ENCODE peak calls at places on chromosomes 11 and 22, in nine cellular contexts. One of them, this sample, is unnamed.

GRCh38 chr11:119483341-119483880 is 60.4 kb upstream of the THY1 start:
- DNase-seq in left ventricle myocardium superior: no peak
- DNase-seq in RWPE1: no peak
- DNase-seq in KBM-7: no peak
- DNase-seq in astrocyte of the spinal cord: no peak
- DNase-seq in mucosa of gallbladder: no peak
- DNase-seq in stromal cell of bone marrow: no peak
- DNase-seq in left cardiac atrium: no peak
- DNase-seq in nucleus accumbens: no peak
- DNase-seq in this sample: no peak

GRCh38 chr22:35045451-35045850 is 20.5 kb upstream of the ISX start:
- DNase-seq in mucosa of gallbladder: no peak
- DNase-seq in astrocyte of the spinal cord: no peak
- DNase-seq in nucleus accumbens: no peak
- DNase-seq in stromal cell of bone marrow: no peak
- DNase-seq in left ventricle myocardium superior: no peak
- DNase-seq in RWPE1: no peak
- DNase-seq in KBM-7: no peak
- DNase-seq in left cardiac atrium: no peak
- DNase-seq in this sample: no peak

GRCh38 chr11:134587345-134587744 is 175.3 kb upstream of the B3GAT1 start:
- DNase-seq in stromal cell of bone marrow: no peak
- DNase-seq in left ventricle myocardium superior: no peak
- DNase-seq in KBM-7: no peak
- DNase-seq in astrocyte of the spinal cord: no peak
- DNase-seq in RWPE1: no peak
- DNase-seq in left cardiac atrium: no peak
- DNase-seq in nucleus accumbens: no peak
- DNase-seq in mucosa of gallbladder: peak
- DNase-seq in this sample: no peak

GRCh38 chr11:35558468-35558867 is 33.1 kb upstream of the PAMR1 start:
- DNase-seq in nucleus accumbens: no peak
- DNase-seq in RWPE1: no peak
- DNase-seq in left cardiac atrium: no peak
- DNase-seq in left ventricle myocardium superior: no peak
- DNase-seq in mucosa of gallbladder: peak
- DNase-seq in astrocyte of the spinal cord: peak
- DNase-seq in KBM-7: no peak
- DNase-seq in stromal cell of bone marrow: no peak
- DNase-seq in this sample: no peak

GRCh38 chr11:118907051-118907748 is 18.5 kb downstream of the BCL9L start:
- DNase-seq in left cardiac atrium: peak
- DNase-seq in left ventricle myocardium superior: peak
- DNase-seq in mucosa of gallbladder: peak
- DNase-seq in astrocyte of the spinal cord: peak
- DNase-seq in nucleus accumbens: peak
- DNase-seq in KBM-7: peak
- DNase-seq in stromal cell of bone marrow: peak
- DNase-seq in RWPE1: no peak
- DNase-seq in this sample: no peak

GRCh38 chr11:13013054-13013488 is 4.0 kb downstream of the RASSF10 start:
- DNase-seq in KBM-7: no peak
- DNase-seq in stromal cell of bone marrow: no peak
- DNase-seq in astrocyte of the spinal cord: no peak
- DNase-seq in left ventricle myocardium superior: no peak
- DNase-seq in RWPE1: no peak
- DNase-seq in mucosa of gallbladder: no peak
- DNase-seq in left cardiac atrium: no peak
- DNase-seq in nucleus accumbens: no peak
- DNase-seq in this sample: no peak

GRCh38 chr11:45507916-45508315 is 157.5 kb downstream of the CHST1 start:
- DNase-seq in left cardiac atrium: no peak
- DNase-seq in KBM-7: no peak
- DNase-seq in stromal cell of bone marrow: no peak
- DNase-seq in RWPE1: no peak
- DNase-seq in left ventricle myocardium superior: no peak
- DNase-seq in nucleus accumbens: no peak
- DNase-seq in astrocyte of the spinal cord: no peak
- DNase-seq in mucosa of gallbladder: no peak
- DNase-seq in this sample: no peak

GRCh38 chr11:71139516-71140205 is 112.7 kb downstream of the SHANK2 start:
- DNase-seq in mucosa of gallbladder: peak
- DNase-seq in astrocyte of the spinal cord: peak
- DNase-seq in RWPE1: no peak
- DNase-seq in KBM-7: no peak
- DNase-seq in nucleus accumbens: peak
- DNase-seq in left ventricle myocardium superior: peak
- DNase-seq in stromal cell of bone marrow: peak
- DNase-seq in left cardiac atrium: peak
- DNase-seq in this sample: no peak

GRCh38 chr22:39388261-39389011 is 11.1 kb upstream of the TAB1 start:
- DNase-seq in stromal cell of bone marrow: peak
- DNase-seq in left cardiac atrium: peak
- DNase-seq in astrocyte of the spinal cord: peak
- DNase-seq in KBM-7: no peak
- DNase-seq in mucosa of gallbladder: peak
- DNase-seq in left ventricle myocardium superior: peak
- DNase-seq in RWPE1: peak
- DNase-seq in nucleus accumbens: peak
- DNase-seq in this sample: no peak

GRCh38 chr11:110774138-110775014 is 62.1 kb upstream of the ARHGAP20 start:
- DNase-seq in mucosa of gallbladder: no peak
- DNase-seq in astrocyte of the spinal cord: peak
- DNase-seq in left cardiac atrium: no peak
- DNase-seq in RWPE1: no peak
- DNase-seq in KBM-7: no peak
- DNase-seq in stromal cell of bone marrow: no peak
- DNase-seq in left ventricle myocardium superior: no peak
- DNase-seq in nucleus accumbens: no peak
- DNase-seq in this sample: no peak

GRCh38 chr11:126500981-126501380 is 145.5 kb downstream of the ST3GAL4 start:
- DNase-seq in nucleus accumbens: no peak
- DNase-seq in left ventricle myocardium superior: no peak
- DNase-seq in astrocyte of the spinal cord: no peak
- DNase-seq in KBM-7: no peak
- DNase-seq in RWPE1: no peak
- DNase-seq in left cardiac atrium: no peak
- DNase-seq in mucosa of gallbladder: no peak
- DNase-seq in stromal cell of bone marrow: no peak
- DNase-seq in this sample: no peak

GRCh38 chr11:68052137-68052873 is 13.5 kb downstream of the TCIRG1 start:
- DNase-seq in mucosa of gallbladder: no peak
- DNase-seq in stromal cell of bone marrow: no peak
- DNase-seq in nucleus accumbens: no peak
- DNase-seq in astrocyte of the spinal cord: no peak
- DNase-seq in RWPE1: no peak
- DNase-seq in left ventricle myocardium superior: no peak
- DNase-seq in KBM-7: no peak
- DNase-seq in left cardiac atrium: no peak
- DNase-seq in this sample: no peak

GRCh38 chr11:9745411-9746211 is 81.7 kb downstream of the SWAP70 start:
- DNase-seq in left cardiac atrium: no peak
- DNase-seq in KBM-7: no peak
- DNase-seq in astrocyte of the spinal cord: no peak
- DNase-seq in RWPE1: no peak
- DNase-seq in nucleus accumbens: no peak
- DNase-seq in stromal cell of bone marrow: no peak
- DNase-seq in left ventricle myocardium superior: no peak
- DNase-seq in mucosa of gallbladder: no peak
- DNase-seq in this sample: no peak

GRCh38 chr11:19988598-19988997 is 171.7 kb downstream of the DBX1 start:
- DNase-seq in RWPE1: no peak
- DNase-seq in stromal cell of bone marrow: peak
- DNase-seq in astrocyte of the spinal cord: peak
- DNase-seq in nucleus accumbens: peak
- DNase-seq in left ventricle myocardium superior: peak
- DNase-seq in mucosa of gallbladder: peak
- DNase-seq in left cardiac atrium: peak
- DNase-seq in KBM-7: no peak
- DNase-seq in this sample: peak

GRCh38 chr11:79189055-79189454 is 251.8 kb downstream of the TENM4 start:
- DNase-seq in left ventricle myocardium superior: no peak
- DNase-seq in nucleus accumbens: no peak
- DNase-seq in stromal cell of bone marrow: no peak
- DNase-seq in left cardiac atrium: no peak
- DNase-seq in astrocyte of the spinal cord: no peak
- DNase-seq in KBM-7: no peak
- DNase-seq in RWPE1: no peak
- DNase-seq in mucosa of gallbladder: no peak
- DNase-seq in this sample: no peak

GRCh38 chr11:113396693-113397092 is 9.1 kb downstream of the ANKK1 start:
- DNase-seq in RWPE1: no peak
- DNase-seq in KBM-7: no peak
- DNase-seq in mucosa of gallbladder: no peak
- DNase-seq in astrocyte of the spinal cord: no peak
- DNase-seq in left ventricle myocardium superior: no peak
- DNase-seq in nucleus accumbens: no peak
- DNase-seq in stromal cell of bone marrow: no peak
- DNase-seq in left cardiac atrium: no peak
- DNase-seq in this sample: no peak

GRCh38 chr11:7437706-7438105 is 47.6 kb upstream of the OLFML1 start:
- DNase-seq in RWPE1: no peak
- DNase-seq in KBM-7: no peak
- DNase-seq in mucosa of gallbladder: no peak
- DNase-seq in left ventricle myocardium superior: no peak
- DNase-seq in nucleus accumbens: no peak
- DNase-seq in stromal cell of bone marrow: no peak
- DNase-seq in left cardiac atrium: no peak
- DNase-seq in astrocyte of the spinal cord: no peak
- DNase-seq in this sample: peak

GRCh38 chr11:11265994-11266606 is 87.0 kb downstream of the CSNK2A3 start:
- DNase-seq in left cardiac atrium: peak
- DNase-seq in mucosa of gallbladder: peak
- DNase-seq in stromal cell of bone marrow: no peak
- DNase-seq in astrocyte of the spinal cord: peak
- DNase-seq in KBM-7: peak
- DNase-seq in nucleus accumbens: no peak
- DNase-seq in RWPE1: peak
- DNase-seq in left ventricle myocardium superior: peak
- DNase-seq in this sample: no peak

GRCh38 chr11:74377689-74378088 is 20.5 kb downstream of the PGM2L1 start:
- DNase-seq in mucosa of gallbladder: no peak
- DNase-seq in stromal cell of bone marrow: no peak
- DNase-seq in nucleus accumbens: no peak
- DNase-seq in RWPE1: no peak
- DNase-seq in astrocyte of the spinal cord: no peak
- DNase-seq in left ventricle myocardium superior: no peak
- DNase-seq in KBM-7: no peak
- DNase-seq in left cardiac atrium: no peak
- DNase-seq in this sample: no peak

GRCh38 chr11:19602906-19603305 is 109.7 kb upstream of the NAV2 start:
- DNase-seq in nucleus accumbens: no peak
- DNase-seq in left ventricle myocardium superior: no peak
- DNase-seq in left cardiac atrium: no peak
- DNase-seq in RWPE1: no peak
- DNase-seq in stromal cell of bone marrow: no peak
- DNase-seq in KBM-7: no peak
- DNase-seq in mucosa of gallbladder: no peak
- DNase-seq in astrocyte of the spinal cord: no peak
- DNase-seq in this sample: no peak

GRCh38 chr11:103035656-103036434 is 56.1 kb downstream of the DCUN1D5 start:
- DNase-seq in mucosa of gallbladder: peak
- DNase-seq in nucleus accumbens: no peak
- DNase-seq in KBM-7: peak
- DNase-seq in stromal cell of bone marrow: peak
- DNase-seq in left ventricle myocardium superior: no peak
- DNase-seq in astrocyte of the spinal cord: peak
- DNase-seq in RWPE1: peak
- DNase-seq in left cardiac atrium: no peak
- DNase-seq in this sample: peak

GRCh38 chr11:73245461-73245860 is 26.7 kb upstream of the P2RY6 start:
- DNase-seq in KBM-7: no peak
- DNase-seq in left cardiac atrium: no peak
- DNase-seq in astrocyte of the spinal cord: no peak
- DNase-seq in mucosa of gallbladder: no peak
- DNase-seq in RWPE1: no peak
- DNase-seq in stromal cell of bone marrow: no peak
- DNase-seq in nucleus accumbens: no peak
- DNase-seq in left ventricle myocardium superior: no peak
- DNase-seq in this sample: no peak